ENCODE peak calls at places on chromosomes 11 and 22, in seven cellular contexts. Z is upper lobe of right lung, O is bronchial epithelial cell, R is thoracic aorta, U is endothelial cell of umbilical vein, A is dorsolateral prefrontal cortex, L is IMR-90. V is an unnamed sample.

GRCh38 chr11:64092119-64092760 is 56.5 kb downstream of the FLRT1 start:
- DNase-seq in Z (peak; percentile 74), L (no peak), R (no peak), O (no peak), U (no peak), A (peak; percentile 89), V (no peak)

GRCh38 chr11:110134120-110134519 is 40.9 kb downstream of the ZC3H12C start:
- DNase-seq in U (peak; percentile 44), O (no peak), R (no peak), A (no peak), L (no peak), Z (no peak), V (no peak)

GRCh38 chr11:20007386-20007785 is 152.9 kb downstream of the DBX1 start:
- DNase-seq in O (no peak), R (no peak), L (no peak), Z (no peak), U (no peak), A (no peak), V (no peak)

GRCh38 chr11:19398273-19398672 is 157.5 kb upstream of the E2F8 start:
- DNase-seq in O (no peak), Z (no peak), U (no peak), R (no peak), A (no peak), L (peak; percentile 19), V (no peak)

GRCh38 chr11:61516191-61516590 is 7.6 kb downstream of the LRRC10B start:
- DNase-seq in Z (no peak), A (no peak), U (no peak), O (no peak), R (no peak), L (no peak), V (no peak)

GRCh38 chr11:76238551-76238950 is 32.2 kb upstream of the WNT11 start:
- DNase-seq in O (no peak), A (no peak), Z (no peak), L (no peak), U (no peak), R (no peak), V (no peak)

GRCh38 chr11:94048310-94048709 is 27.2 kb downstream of the HEPHL1 start:
- DNase-seq in R (no peak), U (no peak), Z (no peak), A (no peak), L (no peak), O (no peak), V (no peak)

GRCh38 chr22:43066844-43067385 is 22.3 kb downstream of the TTLL1 start:
- DNase-seq in U (peak; percentile 28), O (peak; percentile 34), L (peak; percentile 58), Z (no peak), R (no peak), A (no peak), V (no peak)

GRCh38 chr11:62337682-62338181 is 484 bp downstream of the ASRGL1 start:
- DNase-seq in L (no peak), U (peak; percentile 45), A (peak; percentile 32), Z (peak; percentile 69), O (no peak), R (no peak), V (peak; percentile 8)

GRCh38 chr22:27804683-27805297 is 3.2 kb upstream of the MN1 start:
- DNase-seq in R (no peak), L (peak; percentile 64), Z (peak; percentile 76), O (peak; percentile 41), U (peak; percentile 67), A (peak; percentile 86), V (peak; percentile 53)

GRCh38 chr11:12799373-12799835 is 125.2 kb downstream of the TEAD1 start:
- DNase-seq in A (no peak), U (peak; percentile 40), L (no peak), Z (no peak), O (no peak), R (no peak), V (no peak)

GRCh38 chr11:84260862-84261261 is 974.7 kb upstream of the CCDC90B start:
- DNase-seq in U (no peak), Z (no peak), R (no peak), A (no peak), O (no peak), L (no peak), V (no peak)

GRCh38 chr22:28174509-28174908 is 255.5 kb upstream of the PITPNB start:
- DNase-seq in R (no peak), Z (no peak), A (no peak), O (no peak), U (no peak), L (no peak), V (no peak)

GRCh38 chr11:83583953-83584352 is 297.8 kb upstream of the CCDC90B start:
- DNase-seq in L (peak; percentile 80), O (peak; percentile 92), U (no peak), A (no peak), Z (no peak), R (no peak), V (peak; percentile 69)

GRCh38 chr11:15800121-15800800 is 556.1 kb downstream of the SOX6 start:
- DNase-seq in O (peak; percentile 86), U (no peak), L (peak; percentile 86), R (peak; percentile 13), A (peak; percentile 39), Z (peak; percentile 69), V (peak; percentile 2)

GRCh38 chr11:113176561-113176960 is 137.8 kb upstream of the TTC12 start:
- DNase-seq in R (no peak), L (no peak), Z (no peak), U (no peak), O (no peak), A (no peak), V (no peak)

GRCh38 chr22:43880743-43881055 is 11.1 kb downstream of the PNPLA5 start:
- DNase-seq in R (no peak), U (no peak), A (peak; percentile 9), Z (peak; percentile 55), L (no peak), O (no peak), V (no peak)

GRCh38 chr11:18527512-18527911 is 770 bp upstream of the TSG101 start:
- DNase-seq in Z (no peak), R (no peak), U (peak; percentile 56), O (peak; percentile 81), L (peak; percentile 43), A (no peak), V (peak; percentile 16)

GRCh38 chr11:125258626-125259025 is 94.1 kb downstream of the PKNOX2 start:
- DNase-seq in Z (no peak), L (no peak), A (no peak), U (no peak), O (no peak), R (no peak), V (no peak)

GRCh38 chr11:134531331-134532135 is 119.5 kb upstream of the B3GAT1 start:
- DNase-seq in Z (peak; percentile 49), L (no peak), O (no peak), R (no peak), U (no peak), A (peak; percentile 14), V (no peak)

GRCh38 chr11:72673943-72674828 is at the start of gene PDE2A:
- DNase-seq in Z (no peak), U (no peak), L (no peak), O (no peak), A (peak; percentile 62), R (no peak), V (no peak)

GRCh38 chr11:60561254-60561653 is 46.1 kb downstream of the MS4A13 start:
- DNase-seq in Z (no peak), U (no peak), O (no peak), A (no peak), L (no peak), R (no peak), V (no peak)

GRCh38 chr22:49258107-49259010 is 569.3 kb downstream of the BRD1 start:
- DNase-seq in U (no peak), R (no peak), A (no peak), Z (no peak), L (no peak), O (no peak), V (no peak)

GRCh38 chr22:20963201-20964052 is 3.6 kb upstream of the AIFM3 start:
- DNase-seq in Z (no peak), A (no peak), U (no peak), R (no peak), O (no peak), L (no peak), V (no peak)

GRCh38 chr22:32338757-32339156 is 18.9 kb upstream of the RFPL3 start:
- DNase-seq in Z (no peak), U (no peak), A (no peak), R (no peak), L (no peak), O (no peak), V (no peak)

GRCh38 chr11:104000798-104001197 is 35.6 kb upstream of the DDI1 start:
- DNase-seq in O (no peak), L (peak; percentile 67), A (no peak), Z (no peak), R (no peak), U (no peak), V (no peak)

GRCh38 chr11:68925613-68926012 is 21.9 kb downstream of the IGHMBP2 start:
- DNase-seq in U (no peak), O (no peak), A (no peak), L (no peak), Z (no peak), R (no peak), V (no peak)
- TF ChIP-seq CTCF in U (no peak), O (no peak), A (no peak), L (no peak), Z (no peak), R (no peak), V (no peak)

GRCh38 chr22:45331486-45331885 is 21.8 kb downstream of the FAM118A start:
- DNase-seq in O (no peak), A (no peak), U (no peak), L (no peak), R (no peak), Z (no peak), V (no peak)
- H3K4me3 ChIP-seq in O (no peak overlapping the region), A (no peak overlapping the region), U (no peak overlapping the region), L (no peak overlapping the region), R (no peak overlapping the region), Z (no peak overlapping the region), V (no peak overlapping the region)

GRCh38 chr11:86571273-86571948 is 101.0 kb downstream of the ME3 start:
- DNase-seq in A (no peak), Z (no peak), O (no peak), R (no peak), L (no peak), U (peak; percentile 37), V (no peak)
- TF ChIP-seq CTCF in A (no peak), Z (no peak), O (no peak), R (peak; percentile 17), L (peak; percentile 24), U (peak; percentile 56), V (peak; percentile 31)

GRCh38 chr22:17118342-17118741 is 2.8 kb downstream of the TMEM121B start:
- DNase-seq in O (no peak), R (no peak), Z (no peak), A (no peak), L (no peak), U (no peak), V (no peak)

GRCh38 chr22:17120711-17121234 is 387 bp downstream of the TMEM121B start:
- DNase-seq in Z (no peak), U (no peak), O (no peak), R (no peak), A (peak; percentile 53), L (no peak), V (no peak)

GRCh38 chr22:17121235-17122195 is at the start of gene TMEM121B:
- DNase-seq in U (peak; percentile 23), R (no peak), O (no peak), A (peak; percentile 88), Z (peak; percentile 82), L (peak; percentile 59), V (no peak)

GRCh38 chr22:17119481-17120202 is 1.5 kb downstream of the TMEM121B start:
- DNase-seq in A (no peak), U (no peak), L (no peak), R (no peak), Z (no peak), O (no peak), V (peak; percentile 35)

GRCh38 chr22:17120281-17120680 is 879 bp downstream of the TMEM121B start:
- DNase-seq in Z (peak; percentile 78), A (no peak), L (peak; percentile 30), O (no peak), R (no peak), U (peak; percentile 31), V (peak; percentile 52)
- H3K4me3 ChIP-seq in Z (no peak overlapping the region), A (peak overlapping the region; percentile 67), L (no peak overlapping the region), O (no peak overlapping the region), R (no peak overlapping the region), U (no peak overlapping the region), V (no peak overlapping the region)

V was measured in GM12865.